ENCODE peak calls at places on chromosomes 13 and 19, in eight cellular contexts. R is kidney epithelial cell, M is tibial artery, N is NCI-H510A, C is OCI-LY7, I is NCI-H774, T is hippocampal formation, E is brain microvascular endothelial cell. P is an unnamed sample.

GRCh38 chr13:40221460-40222201 is 444.8 kb downstream of the FOXO1 start:
- DNase-seq in R (peak), M (no peak), N (no peak), C (no peak), I (no peak), T (no peak), E (peak), P (peak)

GRCh38 chr19:21134934-21135366 is 6.9 kb upstream of the ZNF431 start:
- DNase-seq in R (no peak), M (no peak), N (no peak), C (no peak), I (no peak), T (no peak), E (no peak), P (no peak)

GRCh38 chr19:38405276-38405675 is 2.4 kb downstream of the FAM98C start:
- DNase-seq in R (no peak), M (no peak), N (no peak), C (no peak), I (no peak), T (no peak), E (no peak), P (no peak)

GRCh38 chr13:63190219-63190618 is 1774.6 kb upstream of the PCDH20 start:
- DNase-seq in R (no peak), M (no peak), N (no peak), C (no peak), I (no peak), T (no peak), E (no peak), P (no peak)

GRCh38 chr19:17294051-17294891 is 9.0 kb downstream of the ABHD8 start:
- DNase-seq in R (no peak), M (no peak), N (no peak), C (peak), I (no peak), T (no peak), E (no peak), P (no peak)

GRCh38 chr13:64529874-64530485 is 2700.2 kb downstream of the PCDH9 start:
- DNase-seq in R (no peak), M (no peak), N (no peak), C (peak), I (no peak), T (no peak), E (no peak), P (peak)

GRCh38 chr13:110290153-110290552 is 16.8 kb downstream of the COL4A1 start:
- DNase-seq in R (no peak), M (no peak), N (no peak), C (no peak), I (no peak), T (no peak), E (no peak), P (no peak)

GRCh38 chr13:62964522-62964921 is 1548.9 kb upstream of the PCDH20 start:
- DNase-seq in R (no peak), M (no peak), N (no peak), C (no peak), I (no peak), T (no peak), E (no peak), P (no peak)

GRCh38 chr19:3129112-3129511 is 6.7 kb upstream of the GNA15 start:
- DNase-seq in R (no peak), M (no peak), N (no peak), C (peak), I (no peak), T (no peak), E (peak), P (peak)

GRCh38 chr13:67229438-67230242 is 496 bp downstream of the PCDH9 start:
- DNase-seq in R (no peak), M (no peak), N (no peak), C (peak), I (no peak), T (no peak), E (peak), P (no peak)

GRCh38 chr13:91813255-91813654 is 414.8 kb downstream of the GPC5 start:
- DNase-seq in R (no peak), M (no peak), N (no peak), C (no peak), I (no peak), T (no peak), E (no peak), P (no peak)

GRCh38 chr19:50478901-50479715 is 2.5 kb upstream of the GARIN5A start:
- DNase-seq in R (no peak), M (no peak), N (no peak), C (peak), I (no peak), T (no peak), E (peak), P (peak)

GRCh38 chr13:75812751-75813181 is 176.6 kb downstream of the LMO7 start:
- DNase-seq in R (no peak), M (no peak), N (no peak), C (no peak), I (no peak), T (no peak), E (peak), P (no peak)

GRCh38 chr13:72850959-72851677 is 69.2 kb downstream of the PIBF1 start:
- DNase-seq in R (no peak), M (no peak), N (no peak), C (no peak), I (no peak), T (no peak), E (no peak), P (no peak)

GRCh38 chr19:3620817-3621547 is 5.6 kb downstream of the CACTIN start:
- DNase-seq in R (no peak), M (no peak), N (no peak), C (no peak), I (no peak), T (no peak), E (no peak), P (no peak)

GRCh38 chr19:50332014-50332263 is 2.8 kb upstream of the KCNC3 start:
- DNase-seq in R (no peak), M (no peak), N (no peak), C (no peak), I (no peak), T (no peak), E (no peak), P (no peak)

GRCh38 chr19:1102407-1103106 is 1.2 kb upstream of the GPX4 start:
- DNase-seq in R (peak), M (peak), N (no peak), C (peak), I (no peak), T (no peak), E (peak), P (peak)

GRCh38 chr19:48728882-48729645 is 9.5 kb upstream of the MAMSTR start:
- DNase-seq in R (no peak), M (no peak), N (no peak), C (no peak), I (no peak), T (no peak), E (no peak), P (no peak)

GRCh38 chr13:73248711-73249580 is 190.1 kb downstream of the KLF5 start:
- DNase-seq in R (peak), M (no peak), N (no peak), C (no peak), I (no peak), T (no peak), E (no peak), P (no peak)

GRCh38 chr19:36090930-36091695 is 19.8 kb upstream of the OVOL3 start:
- DNase-seq in R (no peak), M (no peak), N (no peak), C (no peak), I (no peak), T (no peak), E (no peak), P (no peak)

GRCh38 chr13:113837554-113838355 is 26.1 kb downstream of the GAS6 start:
- DNase-seq in R (peak), M (peak), N (peak), C (no peak), I (no peak), T (peak), E (peak), P (peak)

GRCh38 chr13:113178896-113179167 is 20.4 kb downstream of the PROZ start:
- DNase-seq in R (no peak), M (no peak), N (no peak), C (no peak), I (no peak), T (no peak), E (no peak), P (no peak)

GRCh38 chr19:43619262-43620060 is at the start of gene ZNF428:
- DNase-seq in R (peak), M (peak), N (peak), C (peak), I (peak), T (peak), E (peak), P (peak)

GRCh38 chr19:35143231-35143715 is at the start of gene FXYD7:
- DNase-seq in R (no peak), M (no peak), N (no peak), C (no peak), I (no peak), T (peak), E (no peak), P (no peak)

GRCh38 chr13:97002581-97002980 is 8.3 kb upstream of the OXGR1 start:
- DNase-seq in R (no peak), M (no peak), N (no peak), C (no peak), I (no peak), T (no peak), E (peak), P (no peak)